ENCODE peak calls at places on chromosomes 13 and 19, in nine cellular contexts. T is upper lobe of left lung; O is osteocyte; D is IMR-90; S is CD8-positive, alpha-beta T cell; P is astrocyte of the spinal cord; R is neural crest cell; J is AG09319; Y is endothelial cell. U is an unnamed sample.

GRCh38 chr13:80118099-80118498 is 222.8 kb downstream of the SPRY2 start:
- DNase-seq in T (no peak), O (no peak), D (no peak), S (no peak), P (no peak), R (no peak), J (no peak), Y (no peak), U (no peak)

GRCh38 chr19:18280247-18281081 is 958 bp downstream of the JUND start:
- DNase-seq in T (peak; percentile 96), O (peak; percentile 92), D (peak; percentile 69), S (peak; percentile 84), P (peak; percentile 72), R (peak; percentile 47), J (peak; percentile 59), Y (peak; percentile 50), U (peak; percentile 51)

GRCh38 chr19:34134190-34135032 is 37.9 kb upstream of the LSM14A start:
- DNase-seq in T (peak; percentile 99), O (peak; percentile 89), D (peak; percentile 47), S (peak; percentile 90), P (peak; percentile 62), R (peak; percentile 82), J (peak; percentile 60), Y (peak; percentile 74), U (peak; percentile 45)

GRCh38 chr19:18291590-18292459 is 10.4 kb upstream of the JUND start:
- DNase-seq in T (peak; percentile 95), O (no peak), D (peak; percentile 75), S (peak; percentile 86), P (peak; percentile 90), R (peak; percentile 49), J (no peak), Y (peak; percentile 64), U (peak; percentile 87)

GRCh38 chr13:61276401-61276800 is 139.2 kb downstream of the PCDH20 start:
- DNase-seq in T (no peak), O (no peak), D (no peak), S (no peak), P (no peak), R (no peak), J (no peak), Y (no peak), U (no peak)

GRCh38 chr19:21045028-21045427 is 24.6 kb downstream of the ZNF430 start:
- DNase-seq in T (no peak), O (no peak), D (no peak), S (no peak), P (no peak), R (no peak), J (no peak), Y (no peak), U (no peak)

GRCh38 chr19:17402982-17403855 is 2.2 kb downstream of the BST2 start:
- DNase-seq in T (peak; percentile 85), O (no peak), D (no peak), S (peak; percentile 35), P (no peak), R (peak; percentile 57), J (no peak), Y (peak; percentile 67), U (no peak)

GRCh38 chr13:35720690-35721554 is 244.4 kb upstream of the MAB21L1 start:
- DNase-seq in T (no peak), O (peak; percentile 87), D (peak; percentile 46), S (no peak), P (peak; percentile 51), R (peak; percentile 76), J (no peak), Y (peak; percentile 75), U (peak; percentile 55)

GRCh38 chr13:33735276-33735675 is 82.7 kb upstream of the RFC3 start:
- DNase-seq in T (no peak), O (no peak), D (no peak), S (no peak), P (no peak), R (no peak), J (no peak), Y (no peak), U (no peak)

GRCh38 chr19:36528921-36529518 is 949 bp upstream of the ZNF260 start:
- DNase-seq in T (no peak), O (no peak), D (no peak), S (peak; percentile 25), P (no peak), R (no peak), J (no peak), Y (peak; percentile 3), U (no peak)

GRCh38 chr13:110923086-110923485 is 8.2 kb upstream of the ANKRD10 start:
- DNase-seq in T (no peak), O (peak; percentile 62), D (no peak), S (no peak), P (no peak), R (no peak), J (no peak), Y (no peak), U (no peak)

GRCh38 chr13:44142911-44143665 is 230.5 kb upstream of the SERP2 start:
- DNase-seq in T (no peak), O (no peak), D (peak; percentile 49), S (no peak), P (peak; percentile 26), R (no peak), J (no peak), Y (no peak), U (no peak)

GRCh38 chr13:107753286-107753685 is 462.1 kb downstream of the LIG4 start:
- DNase-seq in T (no peak), O (no peak), D (no peak), S (no peak), P (no peak), R (no peak), J (no peak), Y (no peak), U (no peak)

GRCh38 chr13:45206340-45206739 is 5.5 kb upstream of the KCTD4 start:
- DNase-seq in T (no peak), O (no peak), D (peak; percentile 96), S (no peak), P (peak; percentile 92), R (no peak), J (peak; percentile 52), Y (no peak), U (no peak)

GRCh38 chr13:85982102-85982501 is 182.9 kb upstream of the SLITRK6 start:
- DNase-seq in T (no peak), O (no peak), D (no peak), S (no peak), P (no peak), R (no peak), J (no peak), Y (no peak), U (no peak)

GRCh38 chr19:23547156-23547555 is 139.9 kb downstream of the ZNF675 start:
- DNase-seq in T (no peak), O (no peak), D (no peak), S (no peak), P (no peak), R (no peak), J (no peak), Y (no peak), U (no peak)

GRCh38 chr19:49930483-49931011 is 1.2 kb upstream of the NUP62 start:
- DNase-seq in T (no peak), O (no peak), D (no peak), S (peak; percentile 46), P (no peak), R (no peak), J (no peak), Y (peak; percentile 9), U (no peak)

GRCh38 chr13:63455938-63456337 is 2040.3 kb upstream of the PCDH20 start:
- DNase-seq in T (no peak), O (no peak), D (no peak), S (no peak), P (no peak), R (no peak), J (no peak), Y (no peak), U (no peak)

GRCh38 chr13:59437902-59438301 is 725.8 kb downstream of the DIAPH3 start:
- DNase-seq in T (no peak), O (no peak), D (peak; percentile 28), S (no peak), P (no peak), R (no peak), J (no peak), Y (no peak), U (no peak)

GRCh38 chr19:19146000-19146608 is 7.8 kb upstream of the TMEM161A start:
- DNase-seq in T (peak; percentile 96), O (peak; percentile 93), D (peak; percentile 44), S (peak; percentile 77), P (peak; percentile 49), R (peak; percentile 96), J (peak; percentile 19), Y (peak; percentile 91), U (peak; percentile 94)

GRCh38 chr19:5154129-5154798 is 185.4 kb downstream of the KDM4B start:
- DNase-seq in T (peak; percentile 53), O (no peak), D (no peak), S (peak; percentile 57), P (no peak), R (peak; percentile 57), J (no peak), Y (peak; percentile 67), U (peak; percentile 39)
- TF ChIP-seq CTCF in T (no peak), O (peak; percentile 54), D (peak; percentile 45), S (peak; percentile 33), P (peak; percentile 67), R (peak; percentile 59), J (peak; percentile 42), Y (no peak), U (no peak)

DNA sequence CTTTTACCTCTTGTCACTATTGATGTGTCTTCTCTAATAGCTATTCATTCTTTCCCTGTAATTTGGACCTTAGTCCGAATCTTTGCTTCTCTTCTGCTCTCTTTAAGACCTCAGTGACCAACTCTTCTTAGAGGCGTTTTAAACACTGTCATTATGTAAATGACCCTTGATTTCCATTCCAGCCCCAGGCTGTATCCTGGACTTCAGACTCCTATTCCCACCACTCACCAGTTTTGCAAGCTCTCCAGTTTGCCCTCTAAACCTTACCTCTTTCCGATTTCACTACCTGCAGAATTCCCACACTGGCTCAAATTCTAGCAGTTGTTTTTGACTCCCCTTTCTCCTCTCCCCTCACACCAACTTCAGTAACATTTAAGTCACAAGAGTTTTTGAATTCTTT is 13.4 kb upstream of the HMGB1 start:
- DNase-seq in T (no peak), O (no peak), D (no peak), S (no peak), P (no peak), R (no peak), J (no peak), Y (no peak), U (no peak)
- TF ChIP-seq CTCF in T (no peak), O (no peak), D (no peak), S (no peak), P (no peak), R (no peak), J (no peak), Y (no peak), U (no peak)

GRCh38 chr19:1813197-1813836 is 1.2 kb upstream of the ATP8B3 start:
- DNase-seq in T (peak; percentile 20), O (no peak), D (no peak), S (no peak), P (no peak), R (no peak), J (no peak), Y (no peak), U (no peak)
- TF ChIP-seq CTCF in T (no peak), O (peak; percentile 2), D (no peak), S (peak; percentile 4), P (no peak), R (no peak), J (no peak), Y (no peak), U (no peak)

GRCh38 chr13:71674776-71675352 is 192.1 kb downstream of the DACH1 start:
- DNase-seq in T (peak; percentile 50), O (no peak), D (no peak), S (no peak), P (no peak), R (no peak), J (no peak), Y (no peak), U (no peak)

GRCh38 chr13:71677114-71677513 is 189.9 kb downstream of the DACH1 start:
- DNase-seq in T (no peak), O (no peak), D (no peak), S (no peak), P (no peak), R (no peak), J (no peak), Y (no peak), U (no peak)

GRCh38 chr13:71672527-71672926 is 194.5 kb downstream of the DACH1 start:
- DNase-seq in T (no peak), O (no peak), D (peak; percentile 21), S (no peak), P (no peak), R (no peak), J (no peak), Y (no peak), U (no peak)
- TF ChIP-seq CTCF in T (no peak), O (no peak), D (peak; percentile 34), S (no peak), P (peak; percentile 28), R (peak; percentile 44), J (peak; percentile 8), Y (peak; percentile 33), U (no peak)

U was measured in mesothelial cell of epicardium.